ENCODE peak calls at places on chromosomes 12 and 14, in four cellular contexts. J, U, V and M are unnamed samples.

GRCh38 chr12:19239616-19240234 is 110.2 kb downstream of the PLEKHA5 start:
- DNase-seq in V (peak), U (no peak), J (no peak), M (peak)

GRCh38 chr12:119229837-119230236 is 51.1 kb downstream of the HSPB8 start:
- DNase-seq in J (no peak), V (peak), U (no peak), M (peak)

GRCh38 chr12:82174383-82174782 is 183.8 kb downstream of the CCDC59 start:
- DNase-seq in V (no peak), J (no peak), U (no peak), M (no peak)

GRCh38 chr12:7155471-7156034 is 25.4 kb downstream of the CLSTN3 start:
- DNase-seq in J (peak), U (peak), V (no peak), M (peak)

GRCh38 chr12:88889326-88890110 is 309.2 kb upstream of the KITLG start:
- DNase-seq in J (peak), V (peak), U (no peak), M (peak)

GRCh38 chr14:37329189-37330001 is 131.7 kb downstream of the MIPOL1 start:
- DNase-seq in V (no peak), J (no peak), U (no peak), M (no peak)

GRCh38 chr12:52216107-52216506 is 16.9 kb upstream of the KRT7 start:
- DNase-seq in V (peak), U (peak), J (no peak), M (no peak)

GRCh38 chr12:105861232-105861631 is 277.5 kb downstream of the NUAK1 start:
- DNase-seq in U (no peak), V (no peak), J (no peak), M (no peak)

GRCh38 chr14:66196670-66197069 is 289.5 kb upstream of the CCDC196 start:
- DNase-seq in J (no peak), U (no peak), V (no peak), M (no peak)

GRCh38 chr12:29561736-29562135 is 64.2 kb upstream of the OVCH1 start:
- DNase-seq in V (peak), J (no peak), U (no peak), M (peak)

GRCh38 chr14:104821971-104822608 is 21.2 kb downstream of the ZBTB42 start:
- DNase-seq in V (no peak), U (no peak), J (no peak), M (no peak)

GRCh38 chr12:108724054-108724889 is 7.0 kb downstream of the CORO1C start:
- DNase-seq in U (no peak), J (peak), V (peak), M (peak)

GRCh38 chr12:108720757-108721514 is 10.4 kb downstream of the CORO1C start:
- DNase-seq in V (peak), J (peak), U (no peak), M (peak)

GRCh38 chr12:108722992-108723766 is 8.1 kb downstream of the CORO1C start:
- DNase-seq in U (no peak), J (peak), V (peak), M (peak)

GRCh38 chr12:108721824-108722223 is 9.5 kb downstream of the CORO1C start:
- DNase-seq in U (no peak), J (no peak), V (no peak), M (no peak)

GRCh38 chr12:108722463-108722862 is 8.9 kb downstream of the CORO1C start:
- DNase-seq in U (no peak), J (no peak), V (peak), M (no peak)
- H3K4me3 ChIP-seq in U (no peak), J (no peak), V (peak), M (no peak)

DNA sequence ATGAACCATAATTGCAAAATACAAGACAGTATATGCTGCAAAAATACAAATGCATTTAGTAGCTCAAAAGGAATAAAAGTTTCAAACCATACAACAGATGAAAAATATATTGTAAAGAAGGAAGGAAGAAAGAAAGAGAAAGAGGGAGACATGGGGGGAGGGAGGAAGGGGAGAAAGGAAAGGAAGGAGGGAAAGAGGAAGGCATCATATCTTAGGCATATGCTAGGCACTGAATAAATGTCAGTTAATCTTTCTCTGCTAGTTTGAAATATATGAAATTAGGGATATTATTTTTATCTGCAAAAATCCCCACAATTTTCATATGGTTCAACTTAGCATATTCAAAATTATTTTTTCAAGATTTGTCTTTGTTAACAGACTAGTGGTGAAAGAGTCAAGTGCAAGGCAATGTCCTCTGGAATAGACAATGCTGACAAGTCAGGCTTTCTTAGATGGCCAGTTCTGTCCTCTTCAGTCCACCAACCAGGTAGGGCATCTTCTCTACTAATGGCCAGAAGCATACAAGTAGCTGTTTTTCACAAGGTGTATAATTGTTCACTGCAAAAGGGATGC is 506.4 kb downstream of the PRKD1 start:
- DNase-seq in V (no peak), J (no peak), U (no peak), M (no peak)
- TF ChIP-seq CTCF in V (no peak), J (no peak), U (no peak), M (no peak)

DNA sequence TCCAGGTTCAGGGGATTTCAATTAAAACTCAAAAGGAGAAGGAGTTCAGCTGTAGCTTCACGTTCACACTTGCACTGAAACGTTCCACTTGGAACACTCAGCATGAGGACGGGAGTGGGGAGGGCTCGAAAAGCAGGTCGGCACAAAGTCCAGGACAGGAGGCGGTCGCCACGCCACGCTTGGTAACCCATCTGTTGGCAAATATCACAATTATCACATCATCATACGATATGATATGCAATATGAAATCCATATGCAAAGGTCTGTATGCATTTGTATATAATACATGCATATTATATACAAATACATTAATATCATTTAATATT is 17.2 kb downstream of the ADGRD1 start:
- DNase-seq in V (no peak), J (no peak), U (no peak), M (no peak)
- H3K4me3 ChIP-seq in V (no peak), J (no peak), U (no peak), M (no peak)

DNA sequence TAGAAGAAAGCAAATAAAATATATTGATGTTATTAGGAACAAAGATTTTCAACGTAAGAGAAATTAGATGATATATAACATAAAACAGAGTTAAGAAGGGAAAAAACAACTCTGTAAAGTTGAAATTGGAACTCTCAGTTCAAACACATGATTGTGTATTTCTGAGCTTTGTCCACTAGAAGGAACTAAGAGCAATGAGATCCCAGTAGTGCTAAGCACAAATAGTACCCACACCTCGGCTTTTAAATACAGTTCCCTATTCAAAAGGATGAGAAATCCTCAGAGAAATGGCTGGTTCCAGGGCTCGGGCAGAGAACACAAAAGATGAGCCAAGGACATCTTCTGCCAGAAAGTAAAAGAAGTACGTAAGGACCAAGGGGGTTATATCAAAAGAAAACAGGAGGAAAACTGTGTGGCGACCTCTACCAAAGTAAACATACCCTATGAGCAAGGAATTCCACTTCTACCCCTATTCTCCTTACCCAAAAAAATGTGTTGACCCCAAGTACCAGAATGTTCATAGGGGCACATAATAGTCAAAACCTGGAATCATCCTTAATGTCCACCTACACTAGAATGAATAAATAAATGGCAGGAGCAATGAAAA is 96.6 kb downstream of the SPTSSA start:
- DNase-seq in U (no peak), V (no peak), J (no peak), M (peak)
- TF ChIP-seq CTCF in U (peak), V (peak), J (no peak), M (peak)

GRCh38 chr14:38788060-38788459 is 315.0 kb downstream of the SEC23A start:
- DNase-seq in J (no peak), V (no peak), U (no peak), M (no peak)
- H3K4me3 ChIP-seq in J (no peak), V (no peak), U (no peak), M (no peak)

DNA sequence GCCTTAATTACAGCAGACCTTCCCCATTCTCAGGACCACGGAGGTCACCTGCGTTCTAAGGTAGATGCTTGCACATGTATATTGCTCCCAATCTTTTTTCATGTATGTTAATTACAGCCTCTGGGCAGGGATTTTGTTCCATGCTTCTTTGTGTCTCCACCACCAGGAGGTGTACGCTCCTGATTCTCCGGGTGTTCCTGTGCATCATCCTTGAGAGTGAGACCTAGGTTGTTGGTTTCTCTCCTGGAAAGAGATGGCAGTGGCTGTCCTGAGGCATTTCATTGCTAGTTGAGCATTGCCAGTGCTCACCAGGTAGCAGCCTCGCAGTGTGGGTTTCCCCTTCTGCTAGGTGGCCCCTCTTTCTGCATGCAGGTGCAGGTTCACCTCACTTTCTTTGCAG is 52.8 kb downstream of the KCNK13 start:
- DNase-seq in V (no peak), U (no peak), J (no peak), M (no peak)
- TF ChIP-seq CTCF in V (no peak), U (no peak), J (no peak), M (peak)